ENCODE peak calls at places on chromosomes 6 and 20, in ten cellular contexts. O is cardiac muscle cell; U is fibroblast of lung; S is vagina; E is colonic mucosa; Q is IMR-90; J is CD8-positive, alpha-beta T cell; F is Peyer's patch; G is HepG2; T is AG04450. L is an unnamed sample.

GRCh38 chr6:27617046-27617687 is 144.3 kb upstream of the ZNF184 start:
- DNase-seq in O (peak), U (peak), S (no peak), E (no peak), Q (no peak), J (no peak), F (no peak), G (no peak), T (no peak), L (no peak)

GRCh38 chr20:46348972-46349741 is 40.9 kb upstream of the CDH22 start:
- DNase-seq in O (peak), U (no peak), S (no peak), E (peak), Q (peak), J (peak), F (peak), G (peak), T (no peak), L (peak)

GRCh38 chr6:34052918-34053608 is 92.8 kb downstream of the GRM4 start:
- DNase-seq in O (no peak), U (no peak), S (no peak), E (no peak), Q (no peak), J (no peak), F (no peak), G (no peak), T (no peak), L (no peak)

GRCh38 chr20:56513096-56513806 is 11.3 kb upstream of the FAM209A start:
- DNase-seq in O (no peak), U (peak), S (no peak), E (no peak), Q (peak), J (no peak), F (no peak), G (no peak), T (no peak), L (no peak)

GRCh38 chr6:70327036-70327435 is 24.2 kb upstream of the COL9A1 start:
- DNase-seq in O (no peak), U (no peak), S (no peak), E (no peak), Q (no peak), J (no peak), F (no peak), G (no peak), T (no peak), L (no peak)

GRCh38 chr20:23293689-23294088 is 56.9 kb upstream of the NXT1 start:
- DNase-seq in O (no peak), U (no peak), S (no peak), E (no peak), Q (no peak), J (no peak), F (peak), G (no peak), T (no peak), L (no peak)

GRCh38 chr20:7232796-7233195 is 465.3 kb downstream of the BMP2 start:
- DNase-seq in O (no peak), U (no peak), S (no peak), E (no peak), Q (no peak), J (no peak), F (no peak), G (no peak), T (no peak), L (no peak)

GRCh38 chr6:163335671-163336545 is 78.6 kb upstream of the QKI start:
- DNase-seq in O (peak), U (no peak), S (no peak), E (no peak), Q (peak), J (no peak), F (no peak), G (no peak), T (no peak), L (no peak)

GRCh38 chr20:47319517-47320252 is 36.8 kb downstream of the ZMYND8 start:
- DNase-seq in O (peak), U (peak), S (no peak), E (peak), Q (peak), J (no peak), F (peak), G (no peak), T (no peak), L (no peak)

GRCh38 chr20:56175884-56176283 is 72.6 kb upstream of the MC3R start:
- DNase-seq in O (no peak), U (no peak), S (no peak), E (no peak), Q (no peak), J (no peak), F (no peak), G (no peak), T (no peak), L (no peak)

GRCh38 chr20:46332373-46333135 is 24.3 kb upstream of the CDH22 start:
- DNase-seq in O (no peak), U (no peak), S (no peak), E (no peak), Q (no peak), J (no peak), F (no peak), G (no peak), T (no peak), L (peak)

GRCh38 chr20:37270586-37271420 is 9.2 kb upstream of the GHRH start:
- DNase-seq in O (peak), U (peak), S (no peak), E (no peak), Q (peak), J (no peak), F (no peak), G (peak), T (no peak), L (no peak)

GRCh38 chr6:166944666-166945256 is 11.6 kb downstream of the RNASET2 start:
- DNase-seq in O (no peak), U (no peak), S (no peak), E (no peak), Q (no peak), J (no peak), F (no peak), G (no peak), T (no peak), L (no peak)

GRCh38 chr6:4883298-4883697 is 107.1 kb downstream of the CDYL start:
- DNase-seq in O (no peak), U (no peak), S (no peak), E (peak), Q (no peak), J (no peak), F (no peak), G (no peak), T (no peak), L (no peak)

GRCh38 chr6:75693534-75693933 is 55.5 kb upstream of the MYO6 start:
- DNase-seq in O (peak), U (peak), S (no peak), E (no peak), Q (peak), J (no peak), F (no peak), G (peak), T (peak), L (no peak)

GRCh38 chr6:44655368-44656342 is 268.1 kb downstream of the CDC5L start:
- DNase-seq in O (peak), U (peak), S (no peak), E (peak), Q (peak), J (peak), F (peak), G (peak), T (no peak), L (peak)

GRCh38 chr20:38890497-38890818 is 35.8 kb upstream of the FAM83D start:
- DNase-seq in O (no peak), U (no peak), S (no peak), E (no peak), Q (no peak), J (no peak), F (no peak), G (no peak), T (no peak), L (no peak)

GRCh38 chr20:6525447-6526303 is 241.8 kb upstream of the BMP2 start:
- DNase-seq in O (peak), U (peak), S (no peak), E (no peak), Q (peak), J (no peak), F (no peak), G (no peak), T (no peak), L (peak)

GRCh38 chr6:159168536-159169192 is 536 bp upstream of the FNDC1 start:
- DNase-seq in O (peak), U (peak), S (no peak), E (peak), Q (peak), J (no peak), F (peak), G (peak), T (no peak), L (peak)

GRCh38 chr6:159169557-159170332 is 545 bp downstream of the FNDC1 start:
- DNase-seq in O (peak), U (peak), S (no peak), E (peak), Q (peak), J (no peak), F (no peak), G (no peak), T (no peak), L (peak)

GRCh38 chr6:159170999-159171712 is 2.0 kb downstream of the FNDC1 start:
- DNase-seq in O (peak), U (peak), S (no peak), E (no peak), Q (peak), J (no peak), F (no peak), G (no peak), T (peak), L (no peak)

GRCh38 chr6:159170333-159170672 is 1.1 kb downstream of the FNDC1 start:
- DNase-seq in O (no peak), U (peak), S (no peak), E (no peak), Q (no peak), J (no peak), F (no peak), G (no peak), T (no peak), L (no peak)

GRCh38 chr6:159169193-159169555 is at the start of gene FNDC1:
- DNase-seq in O (no peak), U (no peak), S (no peak), E (peak), Q (no peak), J (no peak), F (peak), G (no peak), T (no peak), L (peak)
- TF ChIP-seq CTCF in O (no peak), U (no peak), S (no peak), E (no peak), Q (peak), J (no peak), F (no peak), G (no peak), T (no peak), L (peak)

DNA sequence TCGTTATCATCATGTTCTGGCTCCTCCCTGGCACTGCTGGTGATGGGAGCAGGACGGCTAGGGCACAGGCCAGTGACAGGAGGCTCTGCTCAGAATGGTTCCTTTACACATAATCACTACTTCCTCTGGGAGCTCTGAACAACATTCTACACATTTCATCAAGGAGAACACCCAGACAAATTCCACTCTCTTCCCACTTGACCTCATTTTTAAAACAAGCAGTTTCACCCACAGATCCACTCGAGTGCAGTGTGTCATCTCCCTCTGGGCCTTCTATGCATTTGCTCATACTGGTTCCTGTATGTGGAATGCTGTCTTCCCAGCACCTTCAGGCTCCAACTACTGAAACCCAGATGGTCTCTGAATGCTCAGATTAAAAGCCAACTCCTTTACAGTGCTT is 84.8 kb downstream of the ELOVL5 start:
- DNase-seq in O (peak), U (peak), S (no peak), E (no peak), Q (peak), J (no peak), F (no peak), G (no peak), T (peak), L (no peak)
- H3K27ac ChIP-seq in O (peak), U (peak), S (no peak), E (no peak), Q (no peak), J (no peak), F (no peak), G (no peak), T (no peak), L (no peak)

DNA sequence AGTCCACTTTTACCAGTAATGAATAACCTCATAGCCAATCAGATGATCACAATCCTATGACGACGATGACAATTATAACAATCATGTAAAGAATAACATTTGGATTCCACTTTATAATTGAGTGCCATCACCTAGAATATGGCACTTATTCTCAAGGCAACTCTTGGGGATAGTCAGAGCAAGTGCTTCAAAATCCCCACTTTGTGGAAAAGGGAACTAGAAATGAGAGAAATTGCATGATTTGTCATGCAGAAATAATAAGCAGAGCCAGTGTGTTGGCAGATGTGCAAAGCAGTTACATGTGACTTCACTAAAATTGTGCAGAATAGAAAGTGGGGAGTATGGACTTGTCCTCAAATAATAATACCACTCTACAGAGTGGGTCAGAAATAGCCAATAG is 41.3 kb downstream of the FRK start:
- DNase-seq in O (no peak), U (no peak), S (no peak), E (no peak), Q (no peak), J (no peak), F (no peak), G (no peak), T (no peak), L (no peak)
- TF ChIP-seq CTCF in O (no peak), U (no peak), S (no peak), E (no peak), Q (no peak), J (no peak), F (no peak), G (no peak), T (no peak), L (no peak)

GRCh38 chr20:17859002-17859615 is 109.5 kb downstream of the SNX5 start:
- DNase-seq in O (no peak), U (no peak), S (no peak), E (no peak), Q (no peak), J (no peak), F (peak), G (peak), T (no peak), L (no peak)
- H3K27ac ChIP-seq in O (no peak), U (no peak), S (no peak), E (no peak), Q (no peak), J (no peak), F (no peak), G (peak), T (no peak), L (no peak)

GRCh38 chr6:93423542-93423941 is 4.2 kb upstream of the EPHA7 start:
- DNase-seq in O (peak), U (peak), S (no peak), E (peak), Q (no peak), J (no peak), F (no peak), G (peak), T (no peak), L (peak)

GRCh38 chr6:93419304-93420162 is at the start of gene EPHA7:
- DNase-seq in O (peak), U (peak), S (no peak), E (peak), Q (peak), J (no peak), F (peak), G (no peak), T (peak), L (peak)

GRCh38 chr6:93420163-93420806 is 926 bp upstream of the EPHA7 start:
- DNase-seq in O (no peak), U (no peak), S (no peak), E (no peak), Q (no peak), J (no peak), F (no peak), G (no peak), T (no peak), L (no peak)

GRCh38 chr6:93418448-93419303 is 683 bp downstream of the EPHA7 start:
- DNase-seq in O (peak), U (peak), S (no peak), E (peak), Q (no peak), J (no peak), F (peak), G (no peak), T (no peak), L (peak)

DNA sequence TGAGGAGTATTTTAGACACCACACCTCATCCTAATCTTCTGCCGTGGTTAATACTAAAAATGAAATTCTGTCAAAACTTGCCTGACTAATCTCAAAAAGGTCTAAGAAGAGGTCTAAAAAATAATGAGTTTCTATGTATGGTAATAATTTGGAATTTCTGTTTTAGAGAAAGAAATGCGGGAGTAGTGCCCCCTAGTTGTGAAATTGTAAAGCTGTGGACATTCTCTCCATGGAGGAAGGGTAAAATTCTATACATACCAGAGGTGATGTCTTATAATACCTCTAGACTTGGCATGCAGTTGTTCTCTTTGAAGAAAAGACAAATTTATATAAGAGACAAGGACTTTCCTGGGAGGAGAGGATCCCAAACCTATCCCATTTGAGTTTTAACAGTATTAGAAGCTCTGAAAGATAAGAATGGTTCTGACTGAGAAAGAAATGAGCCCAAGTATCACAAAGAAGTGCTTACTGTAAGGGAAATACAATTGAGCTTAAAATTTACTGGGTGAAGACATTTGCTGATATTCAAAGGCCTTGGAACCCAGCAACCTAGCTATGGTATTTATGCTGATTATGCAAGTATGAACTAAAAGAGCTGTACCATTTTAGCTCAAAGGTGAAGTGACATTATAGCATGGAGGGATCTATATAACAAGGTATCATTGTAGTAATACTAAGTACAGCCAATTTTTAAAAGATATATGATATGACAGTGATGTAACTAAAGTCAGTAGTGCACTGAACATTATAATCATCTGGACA is 5.1 kb upstream of the EPHA7 start:
- DNase-seq in O (peak), U (no peak), S (no peak), E (no peak), Q (no peak), J (no peak), F (no peak), G (no peak), T (no peak), L (no peak)
- TF ChIP-seq CTCF in O (peak), U (peak), S (no peak), E (peak), Q (peak), J (no peak), F (peak), G (peak), T (peak), L (peak)